ENCODE peak calls at places on chromosomes 11 and 22, in five cellular contexts. C is CD4-positive, CD25-positive, alpha-beta regulatory T cell; O is PC-9; K is CD8-positive, alpha-beta T cell; E is left ventricle myocardium inferior. H is an unnamed sample.

GRCh38 chr11:107785401-107785800 is 73.2 kb downstream of the SLC35F2 start:
- DNase-seq in K (no peak), O (no peak), E (no peak), C (no peak), H (no peak)

GRCh38 chr11:61488651-61489291 is 19.8 kb upstream of the LRRC10B start:
- DNase-seq in O (peak; percentile 81), C (no peak), E (peak; percentile 81), K (no peak), H (no peak)

GRCh38 chr11:79174045-79175008 is 266.5 kb downstream of the TENM4 start:
- DNase-seq in C (no peak), E (no peak), O (no peak), K (no peak), H (no peak)

GRCh38 chr11:92941676-92942571 is 27.5 kb upstream of the MTNR1B start:
- DNase-seq in E (no peak), C (peak; percentile 23), K (no peak), O (no peak), H (no peak)

GRCh38 chr11:44199298-44199697 is 103.8 kb downstream of the EXT2 start:
- DNase-seq in K (no peak), O (no peak), E (no peak), C (no peak), H (no peak)

GRCh38 chr11:34028407-34028804 is 23.1 kb upstream of the CAPRIN1 start:
- DNase-seq in K (no peak), C (no peak), E (peak; percentile 33), O (no peak), H (no peak)

GRCh38 chr11:20248345-20248744 is 88.1 kb upstream of the DBX1 start:
- DNase-seq in E (no peak), K (no peak), O (no peak), C (no peak), H (no peak)

GRCh38 chr11:9802291-9802861 is 138.5 kb downstream of the SWAP70 start:
- DNase-seq in C (no peak), O (no peak), E (no peak), K (no peak), H (no peak)

GRCh38 chr22:40035351-40035750 is 40.6 kb downstream of the FAM83F start:
- DNase-seq in K (no peak), E (no peak), C (no peak), O (no peak), H (no peak)

GRCh38 chr11:86245369-86246292 is 1.1 kb downstream of the EED start:
- DNase-seq in O (peak; percentile 15), K (peak; percentile 4), E (no peak), C (peak; percentile 57), H (peak; percentile 11)

GRCh38 chr11:116109228-116109627 is 605.0 kb upstream of the CADM1 start:
- DNase-seq in K (no peak), E (no peak), O (no peak), C (no peak), H (no peak)

GRCh38 chr22:18066181-18066859 is 11.5 kb upstream of the PEX26 start:
- DNase-seq in K (no peak), O (no peak), C (no peak), E (no peak), H (no peak)

GRCh38 chr22:23828800-23829680 is 9.8 kb downstream of the DERL3 start:
- DNase-seq in E (peak; percentile 68), K (no peak), O (no peak), C (no peak), H (no peak)

GRCh38 chr11:86477495-86478155 is 102.9 kb downstream of the CCDC81 start:
- DNase-seq in K (no peak), C (no peak), E (no peak), O (no peak), H (no peak)

DNA sequence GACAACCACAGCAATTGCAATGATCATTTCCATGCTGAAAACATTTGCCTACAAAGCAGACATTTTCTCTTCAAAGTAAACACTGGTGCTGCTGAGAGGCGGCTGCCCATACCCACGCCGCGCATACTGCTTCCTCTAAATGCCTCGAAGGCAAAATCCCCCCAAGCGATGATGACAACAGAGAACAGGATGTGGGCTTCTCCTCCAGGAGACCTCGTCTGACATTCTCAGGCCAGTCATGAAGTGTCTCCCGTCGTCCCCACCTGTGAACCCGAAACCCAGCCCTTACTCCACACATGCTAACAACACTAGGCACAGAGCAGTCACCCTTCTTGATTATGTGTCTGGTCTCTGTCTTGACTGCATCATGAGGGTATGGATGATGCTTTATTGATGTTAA is 599.0 kb downstream of the SOX6 start:
- DNase-seq in C (no peak), O (no peak), E (no peak), K (no peak), H (no peak)
- H3K9me3 ChIP-seq in C (no peaks in the 10 kb centered on the region), O (peaks cover 4% of the 10 kb centered on the region), E (peaks cover 24% of the 10 kb centered on the region), K (no peaks in the 10 kb centered on the region), H (no peaks in the 10 kb centered on the region)

DNA sequence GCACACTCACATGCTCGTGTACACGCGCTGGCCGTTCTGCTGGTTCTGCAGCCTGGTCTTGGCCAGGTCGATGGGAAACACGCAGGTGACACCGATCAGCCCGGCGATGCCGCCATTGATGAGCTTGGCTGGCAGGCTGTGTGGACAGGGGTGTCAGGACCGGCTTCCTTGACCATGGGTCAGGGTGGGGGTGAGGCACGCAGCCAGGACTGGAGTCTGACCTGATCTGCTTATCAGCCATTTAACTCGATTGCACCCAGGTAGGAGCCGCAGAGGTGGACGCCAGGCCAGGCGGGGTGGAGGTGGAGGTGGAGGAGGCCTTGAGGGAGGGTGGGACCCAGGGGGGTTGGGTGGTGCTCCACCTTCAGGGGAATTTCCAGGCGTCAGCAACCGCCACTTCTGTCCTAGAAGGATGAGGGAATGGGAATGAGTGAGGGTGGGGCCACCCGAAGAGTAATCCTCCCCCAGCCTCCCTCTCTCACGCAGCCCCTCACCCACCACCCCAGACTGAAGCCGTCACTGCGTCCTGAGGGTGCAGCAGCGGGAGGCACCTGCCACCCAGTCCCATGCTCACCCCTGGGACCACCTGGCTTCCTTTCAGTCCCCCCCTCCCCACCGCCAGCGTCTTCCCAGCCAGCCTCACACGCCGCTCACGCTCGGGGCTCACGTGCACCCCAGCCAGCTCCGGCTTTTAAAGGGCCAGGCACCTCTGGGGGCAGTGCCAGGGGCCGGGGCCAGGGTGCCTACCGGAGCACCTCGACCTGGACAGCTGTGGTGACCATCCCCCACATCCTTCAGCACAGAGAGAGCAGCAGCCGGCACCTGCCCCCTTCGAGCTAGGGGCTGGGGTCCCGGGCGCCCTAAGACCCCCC is 3.1 kb downstream of the SLC25A22 start:
- DNase-seq in E (no peak), K (no peak), O (peak; percentile 35), C (no peak), H (peak; percentile 11)
- H3K9me3 ChIP-seq in E (no peaks in the 10 kb centered on the region), K (no peaks in the 10 kb centered on the region), O (no peaks in the 10 kb centered on the region), C (no peaks in the 10 kb centered on the region), H (no peaks in the 10 kb centered on the region)

GRCh38 chr11:2818021-2818420 is 67.6 kb downstream of the CDKN1C start:
- DNase-seq in O (no peak), C (no peak), K (no peak), E (peak; percentile 5), H (no peak)
- H3K9me3 ChIP-seq in O (no peaks in the 10 kb centered on the region), C (peaks cover 31% of the 10 kb centered on the region), K (no peaks in the 10 kb centered on the region), E (peaks cover 29% of the 10 kb centered on the region), H (no peaks in the 10 kb centered on the region)

DNA sequence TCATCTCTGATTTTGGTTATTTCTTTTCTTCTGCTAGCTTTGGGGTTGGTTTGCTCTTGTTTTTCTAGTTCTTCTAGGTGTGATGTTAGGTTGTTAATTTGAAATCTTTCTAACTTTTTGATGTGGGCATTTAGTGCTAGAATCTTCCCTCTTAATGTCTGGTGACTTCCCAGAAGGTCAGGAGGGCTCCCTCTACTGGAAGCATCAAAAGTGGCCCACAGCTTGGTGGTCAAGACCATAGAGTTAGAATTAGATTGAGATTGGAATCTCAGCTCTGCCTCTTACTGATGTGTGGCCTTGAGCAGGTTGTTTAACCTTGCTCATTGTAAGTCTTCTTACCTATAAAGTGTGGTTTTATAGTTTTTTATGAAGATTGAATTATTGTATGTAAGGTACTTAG is 99.3 kb downstream of the FDX1 start:
- DNase-seq in K (no peak), C (peak; percentile 18), E (no peak), O (peak; percentile 8), H (no peak)
- H3K9me3 ChIP-seq in K (no peaks in the 10 kb centered on the region), C (no peaks in the 10 kb centered on the region), E (peaks cover 25% of the 10 kb centered on the region), O (no peaks in the 10 kb centered on the region), H (no peaks in the 10 kb centered on the region)

GRCh38 chr22:49010086-49010863 is 817.4 kb downstream of the BRD1 start:
- DNase-seq in K (no peak), C (no peak), O (no peak), E (no peak), H (no peak)

GRCh38 chr22:49010901-49011300 is 816.8 kb downstream of the BRD1 start:
- DNase-seq in O (no peak), E (no peak), K (no peak), C (no peak), H (no peak)

GRCh38 chr22:49007013-49007653 is 820.5 kb downstream of the BRD1 start:
- DNase-seq in O (no peak), K (no peak), E (no peak), C (no peak), H (no peak)

GRCh38 chr22:49009359-49010063 is 818.2 kb downstream of the BRD1 start:
- DNase-seq in C (no peak), E (no peak), O (no peak), K (no peak), H (no peak)

DNA sequence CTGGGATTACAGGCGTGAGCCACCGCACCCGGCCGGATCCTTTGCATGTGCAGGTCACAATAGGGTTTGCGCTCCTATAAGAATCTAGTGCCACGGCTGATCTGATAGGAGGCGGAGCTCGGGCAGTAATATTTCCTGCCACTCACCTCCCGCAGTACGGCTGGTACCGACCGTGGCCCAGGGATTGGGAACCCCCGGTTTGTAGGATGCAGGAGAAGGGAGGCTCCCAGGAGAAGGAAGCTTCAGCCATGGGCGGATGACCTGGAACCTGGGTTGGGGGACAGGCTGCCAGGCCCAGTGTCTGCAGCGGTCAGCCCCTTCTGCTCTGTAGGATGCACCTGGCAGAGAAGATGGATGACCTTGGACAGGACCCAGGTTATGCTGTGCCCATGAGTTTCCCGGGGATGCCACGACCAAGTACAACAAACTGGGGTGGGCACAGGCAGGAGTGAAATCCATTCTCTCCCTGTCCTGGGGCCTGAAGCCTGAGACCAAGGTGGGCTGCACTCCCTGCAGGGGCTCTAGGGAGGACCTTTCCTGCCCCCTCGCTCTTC is 818.9 kb downstream of the BRD1 start:
- DNase-seq in K (no peak), O (no peak), E (no peak), C (no peak), H (no peak)
- H3K9me3 ChIP-seq in K (no peaks in the 10 kb centered on the region), O (no peaks in the 10 kb centered on the region), E (peaks cover 4% of the 10 kb centered on the region), C (no peaks in the 10 kb centered on the region), H (no peaks in the 10 kb centered on the region)

GRCh38 chr11:126602349-126602940 is 247.0 kb downstream of the ST3GAL4 start:
- DNase-seq in O (no peak), E (no peak), K (no peak), C (no peak), H (no peak)
- H3K9me3 ChIP-seq in O (no peaks in the 10 kb centered on the region), E (peaks cover 6% of the 10 kb centered on the region), K (no peaks in the 10 kb centered on the region), C (no peaks in the 10 kb centered on the region), H (no peaks in the 10 kb centered on the region)

DNA sequence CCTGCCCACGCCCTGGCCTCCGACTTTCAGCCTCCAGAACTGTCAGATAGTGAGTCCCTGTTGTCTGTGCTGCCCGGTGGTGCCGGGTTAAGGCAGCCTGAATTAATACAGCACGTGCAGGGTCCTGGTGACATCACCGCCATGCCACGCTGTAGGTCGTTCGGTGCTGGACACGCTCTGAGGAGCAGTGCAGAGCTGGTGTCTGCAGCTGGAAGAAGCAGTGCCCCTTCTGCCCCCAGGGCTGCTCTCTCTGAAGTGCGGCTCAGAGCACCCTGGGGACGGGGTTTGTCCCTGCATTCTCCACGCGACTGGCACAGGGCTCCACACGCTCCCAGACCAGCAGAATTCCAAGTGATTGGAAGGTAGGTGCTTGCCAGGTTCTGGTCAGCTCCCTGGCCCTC is 831.5 kb downstream of the TBC1D22A start:
- DNase-seq in K (no peak), C (no peak), O (no peak), E (no peak), H (no peak)
- H3K9me3 ChIP-seq in K (no peaks in the 10 kb centered on the region), C (no peaks in the 10 kb centered on the region), O (no peaks in the 10 kb centered on the region), E (peaks cover 10% of the 10 kb centered on the region), H (no peaks in the 10 kb centered on the region)

GRCh38 chr11:101180481-101180880 is 50.9 kb upstream of the PGR start:
- DNase-seq in K (no peak), E (no peak), O (no peak), C (no peak), H (no peak)
- H3K9me3 ChIP-seq in K (no peaks in the 10 kb centered on the region), E (no peaks in the 10 kb centered on the region), O (no peaks in the 10 kb centered on the region), C (no peaks in the 10 kb centered on the region), H (no peaks in the 10 kb centered on the region)